ENCODE peak calls at places on chromosomes 13 and 19, in five cellular contexts. K is cardiac fibroblast, A is non-pigmented ciliary epithelial cell, H is Right ventricle myocardium superior, O is NCI-H1436. D is an unnamed sample.

GRCh38 chr13:99542788-99543406 is 41.6 kb downstream of the TM9SF2 start:
- DNase-seq in K (no peak), A (no peak), H (no peak), O (no peak), D (no peak)

GRCh38 chr19:6045108-6045507 is 65.2 kb downstream of the RFX2 start:
- DNase-seq in K (no peak), A (no peak), H (no peak), O (no peak), D (no peak)

GRCh38 chr13:44300895-44301638 is 72.6 kb upstream of the SERP2 start:
- DNase-seq in K (peak), A (peak), H (no peak), O (peak), D (peak)

GRCh38 chr19:51259348-51260245 is 8.7 kb downstream of the SIGLECL1 start:
- DNase-seq in K (peak), A (no peak), H (no peak), O (no peak), D (no peak)

GRCh38 chr19:54035215-54036178 is 28.2 kb downstream of the VSTM1 start:
- DNase-seq in K (peak), A (peak), H (no peak), O (no peak), D (peak)

GRCh38 chr19:33868821-33869412 is 72.2 kb downstream of the KCTD15 start:
- DNase-seq in K (peak), A (no peak), H (peak), O (no peak), D (no peak)

GRCh38 chr19:35088514-35088913 is 27.1 kb upstream of the FXYD3 start:
- DNase-seq in K (peak), A (peak), H (no peak), O (no peak), D (peak)

GRCh38 chr13:31046711-31047279 is 114.3 kb downstream of the TEX26 start:
- DNase-seq in K (peak), A (no peak), H (peak), O (peak), D (no peak)

GRCh38 chr13:71517004-71517403 is 350.0 kb downstream of the DACH1 start:
- DNase-seq in K (no peak), A (no peak), H (no peak), O (no peak), D (peak)

GRCh38 chr13:43573361-43573740 is 213.4 kb downstream of the ENOX1 start:
- DNase-seq in K (no peak), A (no peak), H (no peak), O (no peak), D (no peak)